ENCODE peak calls at places on chromosome 22, in seven cellular contexts. H, T, Y, R, C, S and G are unnamed samples.

GRCh38 chr22:50298937-50299656 is 8.3 kb downstream of the PLXNB2 start:
- DNase-seq in C (no peak), T (no peak), H (peak), Y (no peak), R (no peak), S (no peak), G (peak)

GRCh38 chr22:39478461-39478860 is 21.6 kb downstream of the MGAT3 start:
- DNase-seq in R (no peak), H (peak), S (no peak), T (peak), Y (no peak), C (no peak), G (no peak)

GRCh38 chr22:28547132-28547842 is 132.4 kb downstream of the TTC28 start:
- DNase-seq in S (no peak), H (no peak), C (no peak), R (no peak), Y (no peak), T (no peak), G (no peak)

GRCh38 chr22:18076060-18076497 is 1.7 kb upstream of the PEX26 start:
- DNase-seq in Y (peak), R (peak), S (no peak), H (peak), C (no peak), T (peak), G (peak)

GRCh38 chr22:21712751-21713427 is 22.7 kb downstream of the YPEL1 start:
- DNase-seq in T (peak), C (no peak), Y (peak), R (peak), S (no peak), H (peak), G (peak)

GRCh38 chr22:29734853-29735252 is 15.1 kb downstream of the CABP7 start:
- DNase-seq in R (no peak), C (no peak), Y (no peak), T (peak), S (no peak), H (no peak), G (no peak)

GRCh38 chr22:32005453-32005852 is 37.6 kb upstream of the SLC5A1 start:
- DNase-seq in C (no peak), H (no peak), Y (no peak), R (no peak), T (no peak), S (no peak), G (no peak)

GRCh38 chr22:31155425-31155824 is 4.6 kb upstream of the RNF185 start:
- DNase-seq in C (no peak), H (no peak), S (no peak), T (no peak), Y (no peak), R (no peak), G (no peak)

GRCh38 chr22:39845522-39845921 is 48.0 kb downstream of the ENTHD1 start:
- DNase-seq in R (no peak), C (no peak), T (no peak), H (no peak), S (no peak), Y (no peak), G (no peak)

GRCh38 chr22:46131151-46131587 is 19.2 kb upstream of the PPARA start:
- DNase-seq in S (no peak), C (peak), H (peak), R (no peak), Y (no peak), T (peak), G (peak)

GRCh38 chr22:39700565-39700964 is 130.0 kb downstream of the CACNA1I start:
- DNase-seq in Y (no peak), C (no peak), S (no peak), H (no peak), R (no peak), T (no peak), G (no peak)

DNA sequence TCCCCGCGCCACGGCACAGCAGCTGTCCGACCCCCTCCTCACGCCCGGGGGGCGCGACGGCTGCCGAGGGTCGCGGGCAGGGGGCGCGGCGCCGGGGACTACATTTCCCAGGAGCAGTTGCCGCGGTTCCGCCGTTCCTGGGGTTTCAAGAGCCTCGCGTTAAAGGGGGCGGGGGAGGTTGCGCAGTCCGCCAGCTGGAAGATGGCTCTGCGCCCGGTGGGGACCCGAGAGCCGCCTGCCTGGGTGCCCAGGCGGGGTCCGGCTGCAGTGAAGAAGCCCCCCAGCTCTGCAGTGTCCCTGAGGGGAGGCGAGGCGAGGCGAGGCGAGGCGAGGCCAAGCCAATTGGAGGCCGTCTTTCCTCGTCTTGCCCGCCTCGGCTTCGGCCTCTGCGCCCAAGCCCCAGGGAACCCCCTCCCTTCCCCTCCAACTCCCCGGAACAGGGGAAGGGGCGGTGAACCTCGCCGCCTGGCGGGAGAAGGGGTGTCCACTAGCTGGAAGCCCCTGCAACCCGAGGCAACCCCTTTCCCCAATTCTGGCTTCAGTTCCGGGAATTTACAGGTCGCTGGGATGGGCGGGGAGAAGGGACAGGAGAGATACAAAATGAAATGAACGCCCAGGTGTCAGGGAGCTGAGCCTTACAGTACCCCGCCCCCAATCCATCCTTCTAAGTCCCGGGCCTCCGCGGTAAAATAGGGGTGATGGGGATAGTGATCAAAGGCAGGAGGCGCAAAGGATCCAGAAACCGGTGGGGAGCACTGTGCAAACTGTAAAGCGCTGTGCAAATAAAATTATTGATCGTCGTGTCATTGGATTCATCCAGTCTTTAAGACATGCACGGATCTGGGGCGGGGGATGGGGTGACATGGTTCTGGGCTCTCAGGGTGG is 5.2 kb upstream of the GCAT start:
- DNase-seq in Y (no peak), H (peak), C (no peak), T (peak), R (peak), S (no peak), G (peak)
- TF ChIP-seq SP1 in Y (no peak), H (peak), C (no peak), T (peak), R (no peak), S (no peak), G (no peak)

GRCh38 chr22:26845016-26845728 is 187.8 kb downstream of the MIAT start:
- DNase-seq in C (no peak), Y (no peak), T (no peak), H (no peak), S (no peak), R (no peak), G (no peak)
- TF ChIP-seq SP1 in C (no peak), Y (no peak), T (no peak), H (no peak), S (no peak), R (no peak), G (no peak)

DNA sequence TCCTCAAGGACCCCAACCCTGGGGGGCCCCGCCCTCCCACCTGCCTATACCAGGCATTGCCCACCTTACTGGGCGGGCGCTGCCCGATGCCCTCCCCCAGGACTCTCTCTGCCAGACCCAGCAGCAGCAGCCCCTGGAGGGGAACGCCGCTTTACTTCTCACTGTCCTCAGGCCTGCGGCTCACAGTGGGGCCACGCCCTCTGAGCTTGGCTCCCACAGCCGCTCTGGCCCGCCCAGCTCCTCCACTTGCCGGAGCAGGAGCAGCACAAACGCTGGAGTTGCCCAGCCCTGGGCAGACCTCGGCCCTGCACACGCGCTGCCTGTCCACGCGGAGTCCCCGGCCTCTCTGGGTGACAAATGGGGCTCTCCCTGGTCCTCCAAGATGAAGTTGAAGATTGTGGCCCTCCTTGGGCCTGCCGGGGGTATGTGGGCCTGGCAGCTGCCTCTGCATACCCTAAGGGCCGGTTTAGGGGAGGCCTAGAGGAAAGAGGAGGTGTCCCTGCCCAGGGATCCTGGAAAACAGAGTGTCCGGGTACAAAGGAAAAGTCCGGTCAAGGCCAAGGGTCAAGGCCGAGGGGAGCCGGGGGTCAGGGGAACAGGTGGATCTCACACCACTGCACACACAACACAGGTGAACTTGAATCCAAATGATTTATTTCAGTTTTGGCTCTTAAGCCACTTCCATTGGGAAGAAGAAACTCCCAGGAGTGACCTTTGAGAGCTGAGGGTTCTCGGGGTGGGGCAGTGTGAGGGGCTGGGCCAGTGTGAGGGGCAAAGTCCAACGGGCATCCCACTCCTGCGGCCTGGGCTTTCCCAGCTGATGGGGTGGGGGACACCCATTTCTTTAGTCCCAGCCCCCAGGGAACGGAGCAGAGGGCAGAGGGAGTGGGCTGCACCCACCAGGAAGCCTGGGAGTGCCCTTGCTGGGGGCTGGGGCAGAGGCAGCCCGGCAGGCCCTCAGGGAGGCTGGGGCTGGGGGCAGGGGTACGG is 674 bp upstream of the BAIAP2L2 start:
- DNase-seq in Y (no peak), C (no peak), S (no peak), R (peak), T (peak), H (peak), G (no peak)
- TF ChIP-seq SP1 in Y (no peak), C (no peak), S (no peak), R (no peak), T (no peak), H (no peak), G (no peak)

GRCh38 chr22:49077036-49077393 is 750.7 kb downstream of the BRD1 start:
- DNase-seq in S (no peak), T (no peak), R (no peak), Y (no peak), C (no peak), H (no peak), G (no peak)
- TF ChIP-seq SP1 in S (no peak), T (no peak), R (no peak), Y (no peak), C (no peak), H (no peak), G (no peak)

DNA sequence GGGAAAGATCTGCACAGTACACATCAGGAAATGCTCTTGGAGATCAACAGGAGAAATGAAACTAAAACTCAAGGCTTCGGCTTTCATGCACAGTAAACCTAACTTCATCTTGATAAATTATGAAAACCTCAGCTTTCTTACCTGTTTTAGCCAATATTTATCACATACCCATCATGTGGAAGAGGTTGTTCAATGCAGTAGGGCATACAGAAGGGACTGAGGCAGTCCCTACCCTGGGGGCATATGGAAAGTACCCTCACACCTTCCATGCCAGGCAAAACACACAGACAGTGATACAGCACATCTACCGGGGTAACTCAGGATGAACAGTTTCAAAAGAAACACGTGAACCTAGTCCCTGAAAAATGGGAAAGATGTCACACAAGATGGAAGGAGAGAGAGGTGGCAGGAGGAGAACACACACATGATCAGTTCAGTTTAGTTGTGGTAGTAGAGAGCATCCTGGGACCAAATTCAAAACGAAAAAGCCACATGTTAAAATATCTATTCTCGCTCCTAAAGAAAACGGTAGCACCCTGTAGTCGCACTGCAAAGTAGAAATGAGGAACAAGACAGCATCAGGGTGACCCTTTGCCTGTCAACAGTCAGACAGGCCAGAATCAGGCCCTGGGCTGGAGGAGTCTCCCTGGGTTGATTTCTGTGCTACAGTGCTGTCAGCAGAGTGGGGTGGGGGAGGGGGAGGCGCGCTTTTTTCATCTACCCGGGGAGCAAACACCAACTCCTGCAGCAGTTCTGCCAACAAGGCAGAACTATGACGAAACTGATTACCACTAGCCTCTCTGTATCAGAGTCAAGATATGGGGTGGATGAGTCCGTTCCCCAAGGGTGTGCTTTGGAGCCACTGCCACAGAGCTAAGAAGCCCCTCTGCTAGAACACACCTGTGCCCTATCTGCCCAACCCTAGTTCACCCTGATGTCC is 1.3 kb downstream of the HIRA start:
- DNase-seq in T (no peak), S (no peak), R (peak), H (peak), Y (no peak), C (no peak), G (peak)
- TF ChIP-seq SP1 in T (no peak), S (no peak), R (no peak), H (no peak), Y (no peak), C (peak), G (no peak)

GRCh38 chr22:26327306-26327705 is 101.8 kb upstream of the ASPHD2 start:
- DNase-seq in T (no peak), Y (no peak), R (no peak), H (no peak), S (no peak), C (no peak), G (no peak)

GRCh38 chr22:26328221-26328620 is 100.8 kb upstream of the ASPHD2 start:
- DNase-seq in T (no peak), Y (no peak), H (no peak), R (no peak), C (no peak), S (no peak), G (no peak)

GRCh38 chr22:26334232-26334631 is 94.8 kb upstream of the ASPHD2 start:
- DNase-seq in R (no peak), C (no peak), T (no peak), H (no peak), Y (no peak), S (no peak), G (no peak)

GRCh38 chr22:26333088-26333800 is 95.8 kb upstream of the ASPHD2 start:
- DNase-seq in C (no peak), R (no peak), H (no peak), Y (no peak), S (no peak), T (no peak), G (no peak)

DNA sequence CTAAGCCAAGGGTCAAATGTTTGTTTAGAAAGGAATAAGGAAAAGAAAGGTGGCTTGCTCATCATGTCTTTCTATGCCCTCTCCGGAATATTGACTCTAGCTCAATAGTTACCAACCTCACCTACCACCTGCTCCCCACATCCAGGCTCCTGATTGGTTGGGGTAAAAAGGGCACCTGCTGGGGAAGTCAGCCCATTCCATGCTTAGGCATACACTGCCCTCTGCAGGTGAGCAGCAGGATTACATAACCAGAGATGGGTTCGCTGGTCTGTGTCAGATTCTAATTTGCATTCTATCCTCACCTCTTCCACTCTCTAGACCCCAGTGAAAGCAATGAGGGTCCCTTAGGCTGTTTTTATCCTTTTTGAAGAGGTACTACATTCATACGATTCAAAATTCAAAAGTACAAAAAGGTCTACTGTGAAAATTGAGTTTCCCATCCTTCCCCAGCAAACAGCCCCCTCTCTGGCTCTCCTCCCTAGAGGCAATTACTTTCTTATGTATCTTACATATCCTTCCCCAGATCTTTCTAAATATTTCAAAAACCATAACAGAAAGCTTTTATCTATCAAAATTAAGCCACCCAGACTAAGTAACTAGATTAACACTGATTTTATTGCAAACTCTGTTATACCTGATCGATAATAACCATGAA is 98.0 kb upstream of the ASPHD2 start:
- DNase-seq in Y (peak), T (peak), S (peak), R (peak), C (peak), H (peak), G (peak)
- TF ChIP-seq SP1 in Y (no peak), T (peak), S (no peak), R (no peak), C (peak), H (no peak), G (no peak)

GRCh38 chr22:35726398-35726797 is 8.7 kb downstream of the APOL5 start:
- DNase-seq in R (no peak), C (no peak), H (no peak), T (no peak), Y (no peak), S (no peak), G (no peak)

GRCh38 chr22:35726933-35727332 is 9.3 kb downstream of the APOL5 start:
- DNase-seq in C (no peak), Y (no peak), H (no peak), S (no peak), R (no peak), T (no peak), G (no peak)

GRCh38 chr22:35729309-35729698 is 11.6 kb downstream of the APOL5 start:
- DNase-seq in S (no peak), T (no peak), Y (no peak), H (no peak), C (no peak), R (no peak), G (no peak)

GRCh38 chr22:35727436-35727835 is 9.8 kb downstream of the APOL5 start:
- DNase-seq in R (no peak), S (no peak), T (no peak), H (peak), C (no peak), Y (no peak), G (no peak)

GRCh38 chr22:35728639-35729308 is 11.1 kb downstream of the APOL5 start:
- DNase-seq in T (no peak), S (no peak), C (no peak), H (no peak), R (no peak), Y (no peak), G (no peak)
- TF ChIP-seq SP1 in T (no peak), S (no peak), C (no peak), H (no peak), R (no peak), Y (no peak), G (no peak)